ENCODE peak calls at places on chromosomes 6 and 20, in seven cellular contexts. P is A549; X is activated T-cell treated with anti-CD3 and anti-CD28 coated beads, Interleukin-2, amount 50 U/mL, for 72 hours; H is upper lobe of right lung; T is left lung; A is aorta; Y is heart right ventricle. B is an unnamed sample.

GRCh38 chr6:153210083-153210482 is 79.0 kb upstream of the RGS17 start:
- DNase-seq in T (no peak), Y (no peak), A (no peak), X (no peak), P (no peak), H (no peak), B (no peak)

GRCh38 chr20:57260959-57261357 is 5.5 kb downstream of the BMP7 start:
- DNase-seq in H (no peak), T (no peak), A (no peak), P (no peak), X (no peak), Y (no peak), B (no peak)

GRCh38 chr6:137764464-137764863 is 102.6 kb upstream of the TNFAIP3 start:
- DNase-seq in P (no peak), X (no peak), A (no peak), Y (no peak), H (no peak), T (no peak), B (no peak)

GRCh38 chr6:56744528-56744927 is 101.8 kb upstream of the DST start:
- DNase-seq in Y (no peak), T (no peak), H (no peak), X (no peak), A (no peak), P (no peak), B (no peak)

GRCh38 chr6:43942616-43943015 is 172.6 kb downstream of the VEGFA start:
- DNase-seq in T (no peak), P (no peak), X (no peak), A (no peak), H (no peak), Y (no peak), B (no peak)

GRCh38 chr6:154432533-154433476 is 76.2 kb upstream of the IPCEF1 start:
- DNase-seq in X (no peak), Y (no peak), T (no peak), A (no peak), P (no peak), H (no peak), B (no peak)

GRCh38 chr6:166307082-166307980 is 861 bp downstream of the PRR18 start:
- DNase-seq in X (peak; percentile 27), P (no peak), Y (no peak), A (no peak), H (no peak), T (peak; percentile 81), B (no peak)

GRCh38 chr6:29826271-29826670 is 1.4 kb upstream of the HLA-G start:
- DNase-seq in X (no peak), Y (no peak), P (no peak), A (no peak), T (no peak), H (no peak), B (no peak)

GRCh38 chr6:130381012-130381411 is 15.2 kb downstream of the TMEM200A start:
- DNase-seq in Y (no peak), X (no peak), T (no peak), P (no peak), H (no peak), A (no peak), B (no peak)

GRCh38 chr20:31500527-31500926 is 13.7 kb upstream of the HM13 start:
- DNase-seq in P (no peak), X (no peak), T (no peak), A (no peak), Y (no peak), H (no peak), B (no peak)

GRCh38 chr6:31143148-31143547 is 4.3 kb upstream of the PSORS1C2 start:
- DNase-seq in H (no peak), P (no peak), X (no peak), A (peak; percentile 90), Y (peak; percentile 68), T (no peak), B (peak; percentile 80)

GRCh38 chr6:30689985-30690384 is 799 bp downstream of the NRM start:
- DNase-seq in P (no peak), Y (no peak), T (no peak), A (peak; percentile 40), X (no peak), H (peak; percentile 40), B (no peak)

GRCh38 chr6:16470502-16471221 is 232.3 kb downstream of the GMPR start:
- DNase-seq in X (no peak), P (no peak), T (no peak), A (no peak), Y (no peak), H (no peak), B (no peak)

GRCh38 chr6:74574794-74575193 is 631.1 kb downstream of the COL12A1 start:
- DNase-seq in H (no peak), X (no peak), A (no peak), P (no peak), T (no peak), Y (no peak), B (no peak)

GRCh38 chr6:39003072-39003471 is 45.5 kb upstream of the GLP1R start:
- DNase-seq in Y (no peak), T (no peak), X (peak; percentile 11), A (no peak), P (no peak), H (no peak), B (no peak)

GRCh38 chr6:109783245-109783990 is 92.3 kb downstream of the FIG4 start:
- DNase-seq in X (no peak), Y (no peak), H (no peak), A (no peak), T (no peak), P (no peak), B (no peak)

GRCh38 chr20:31816221-31816620 is 2.9 kb upstream of the MYLK2 start:
- DNase-seq in T (no peak), Y (no peak), P (no peak), A (no peak), X (no peak), H (no peak), B (no peak)

GRCh38 chr6:115898246-115898645 is 162.4 kb downstream of the FRK start:
- DNase-seq in T (no peak), X (no peak), Y (no peak), P (no peak), A (no peak), H (no peak), B (no peak)

GRCh38 chr6:17591292-17591691 is 8.8 kb upstream of the FAM8A1 start:
- DNase-seq in X (no peak), A (no peak), Y (no peak), H (no peak), P (no peak), T (no peak), B (no peak)

GRCh38 chr6:1987640-1988039 is 257.8 kb downstream of the GMDS start:
- DNase-seq in P (no peak), Y (no peak), T (no peak), A (no peak), X (no peak), H (no peak), B (no peak)

GRCh38 chr20:25076731-25077609 is 5.0 kb downstream of the VSX1 start:
- DNase-seq in H (no peak), A (no peak), P (peak; percentile 89), X (peak; percentile 37), T (no peak), Y (no peak), B (no peak)

GRCh38 chr20:58236612-58237317 is 8.3 kb upstream of the ANKRD60 start:
- DNase-seq in T (peak; percentile 95), Y (peak; percentile 77), A (peak; percentile 82), X (peak; percentile 83), P (peak; percentile 84), H (peak; percentile 87), B (peak; percentile 83)

GRCh38 chr20:40646321-40647212 is 42.5 kb downstream of the MAFB start:
- DNase-seq in H (no peak), A (no peak), Y (no peak), P (no peak), T (no peak), X (no peak), B (no peak)

GRCh38 chr6:63739094-63739687 is 103.6 kb downstream of the PHF3 start:
- DNase-seq in P (no peak), Y (no peak), H (no peak), A (no peak), X (no peak), T (no peak), B (no peak)

GRCh38 chr6:137933696-137934095 is 66.6 kb downstream of the TNFAIP3 start:
- DNase-seq in P (no peak), H (no peak), A (peak; percentile 79), Y (no peak), X (no peak), T (no peak), B (peak; percentile 42)

GRCh38 chr6:44229376-44230033 is 6.1 kb downstream of the SLC29A1 start:
- DNase-seq in T (no peak), A (no peak), P (no peak), H (no peak), Y (peak; percentile 59), X (no peak), B (peak; percentile 76)

B was measured in left ventricle myocardium superior.